ENCODE peak calls at places on chromosomes 1 and 21, in six cellular contexts. E is stimulated activated CD4-positive, alpha-beta T cell treated with anti-CD3 and anti-CD28 coated beads, Interleukin-1b, Interleukin-23, amount 100 ng/mL, for 24 hours; C is activated CD4-positive, alpha-beta T cell treated with anti-CD3 and anti-CD28 coated beads, Interleukin-2, amount 50 U/mL, for 24 hours; D is AG04449; M is left lung; V is pons. Q is an unnamed sample.

GRCh38 chr1:101376121-101377095 is 139.6 kb downstream of the S1PR1 start:
- DNase-seq in V (no peak), E (no peak), D (no peak), C (no peak), M (no peak), Q (no peak)

GRCh38 chr1:241582921-241583321 is 50.7 kb downstream of the KMO start:
- DNase-seq in M (no peak), V (no peak), C (no peak), E (no peak), D (no peak), Q (no peak)

GRCh38 chr1:201715801-201716741 is 112.9 kb upstream of the IPO9 start:
- DNase-seq in V (peak), C (no peak), E (no peak), M (peak), D (no peak), Q (peak)

GRCh38 chr1:240314845-240315746 is 223.4 kb downstream of the FMN2 start:
- DNase-seq in C (no peak), V (no peak), M (no peak), D (no peak), E (no peak), Q (no peak)

GRCh38 chr1:7902478-7903084 is 38.1 kb downstream of the TNFRSF9 start:
- DNase-seq in D (no peak), M (peak), C (peak), V (peak), E (peak), Q (no peak)

GRCh38 chr1:224500802-224501201 is 66.2 kb upstream of the WDR26 start:
- DNase-seq in D (no peak), M (no peak), C (no peak), E (no peak), V (no peak), Q (no peak)

GRCh38 chr1:207026177-207026576 is 6.4 kb downstream of the C1orf116 start:
- DNase-seq in D (no peak), E (no peak), V (peak), C (no peak), M (no peak), Q (no peak)

GRCh38 chr21:45528981-45529784 is 13.1 kb downstream of the SLC19A1 start:
- DNase-seq in V (no peak), E (no peak), D (no peak), C (no peak), M (peak), Q (peak)

GRCh38 chr1:117818456-117818855 is 111.0 kb downstream of the GDAP2 start:
- DNase-seq in C (no peak), M (no peak), E (no peak), V (no peak), D (no peak), Q (no peak)

GRCh38 chr21:44377922-44378645 is 24.7 kb downstream of the TRPM2 start:
- DNase-seq in V (no peak), M (no peak), D (no peak), E (no peak), C (no peak), Q (no peak)

GRCh38 chr1:172960454-172961208 is 90.1 kb downstream of the TNFSF18 start:
- DNase-seq in C (no peak), D (no peak), V (no peak), E (no peak), M (no peak), Q (no peak)

GRCh38 chr1:205449750-205450443 is 5.9 kb downstream of the BLACAT1 start:
- DNase-seq in V (no peak), E (no peak), C (no peak), M (peak), D (no peak), Q (no peak)

GRCh38 chr1:154328318-154329151 is 3.2 kb downstream of the ATP8B2 start:
- DNase-seq in C (peak), E (peak), V (peak), D (no peak), M (peak), Q (no peak)

GRCh38 chr1:55441474-55441873 is 226.3 kb upstream of the USP24 start:
- DNase-seq in D (no peak), E (no peak), V (no peak), M (no peak), C (no peak), Q (no peak)

Q was measured in chondrocyte.